ENCODE peak calls at places on chromosomes 3 and 15, in four cellular contexts. I, X, O and L are unnamed samples.

GRCh38 chr15:70266412-70267089 is 168.8 kb upstream of the TLE3 start:
- DNase-seq in I (no peak), X (peak), O (no peak), L (no peak)

GRCh38 chr3:128492353-128493220 is at the start of gene GATA2:
- DNase-seq in I (no peak), X (no peak), O (no peak), L (no peak)

GRCh38 chr3:9903238-9903624 is 583 bp downstream of the IL17RE start:
- DNase-seq in I (no peak), X (no peak), O (no peak), L (no peak)

GRCh38 chr15:66459818-66460615 is 37.5 kb downstream of the SNAPC5 start:
- DNase-seq in I (peak), X (no peak), O (no peak), L (no peak)

GRCh38 chr3:72633101-72633500 is 215.1 kb downstream of the SHQ1 start:
- DNase-seq in I (no peak), X (no peak), O (no peak), L (no peak)

GRCh38 chr3:94024385-94024784 is 4.0 kb downstream of the STX19 start:
- DNase-seq in I (no peak), X (no peak), O (no peak), L (no peak)

GRCh38 chr3:129291487-129291886 is 12.8 kb downstream of the HMCES start:
- DNase-seq in I (no peak), X (no peak), O (no peak), L (no peak)

GRCh38 chr15:85865070-85865684 is 70.5 kb upstream of the KLHL25 start:
- DNase-seq in I (no peak), X (no peak), O (no peak), L (peak)

GRCh38 chr3:12471228-12471627 is 13.1 kb upstream of the TSEN2 start:
- DNase-seq in I (no peak), X (no peak), O (no peak), L (no peak)

GRCh38 chr3:42709621-42710020 is 7.0 kb upstream of the HHATL start:
- DNase-seq in I (no peak), X (peak), O (no peak), L (no peak)

GRCh38 chr3:46280105-46280797 is 38.0 kb downstream of the CCR3 start:
- DNase-seq in I (no peak), X (no peak), O (no peak), L (no peak)

GRCh38 chr3:99505200-99505599 is 133.2 kb upstream of the COL8A1 start:
- DNase-seq in I (no peak), X (no peak), O (no peak), L (no peak)

GRCh38 chr15:66684136-66684681 is 17.8 kb upstream of the SMAD6 start:
- DNase-seq in I (no peak), X (no peak), O (no peak), L (no peak)

GRCh38 chr3:187261541-187261969 is 30.0 kb downstream of the MASP1 start:
- DNase-seq in I (peak), X (no peak), O (no peak), L (no peak)

GRCh38 chr3:8623741-8624140 is 20.9 kb downstream of the SSUH2 start:
- DNase-seq in I (no peak), X (no peak), O (no peak), L (no peak)

GRCh38 chr3:105513042-105513441 is 146.3 kb downstream of the ALCAM start:
- DNase-seq in I (peak), X (no peak), O (no peak), L (no peak)

GRCh38 chr3:31793821-31794220 is 187.2 kb downstream of the OSBPL10 start:
- DNase-seq in I (no peak), X (no peak), O (no peak), L (no peak)